ENCODE peak calls at places on chromosome 9, in four cellular contexts. W is fibroblast of lung, O is Panc1, M is aorta. V is an unnamed sample.

GRCh38 chr9:35079041-35079425 is 709 bp downstream of the FANCG start:
- DNase-seq in O (no peak), M (no peak), W (no peak), V (no peak)

GRCh38 chr9:136947955-136948510 is 3.0 kb downstream of the C8G start:
- DNase-seq in W (peak), M (no peak), O (no peak), V (no peak)

GRCh38 chr9:136050706-136051567 is 44.2 kb downstream of the NACC2 start:
- DNase-seq in W (no peak), O (no peak), M (no peak), V (no peak)

GRCh38 chr9:83154821-83155220 is 91.9 kb upstream of the RASEF start:
- DNase-seq in M (no peak), W (no peak), O (no peak), V (no peak)

GRCh38 chr9:131625848-131626670 is 80.7 kb downstream of the PRRT1B start:
- DNase-seq in W (no peak), O (no peak), M (no peak), V (no peak)

GRCh38 chr9:136059851-136060670 is 35.0 kb downstream of the NACC2 start:
- DNase-seq in M (peak), W (peak), O (no peak), V (no peak)

GRCh38 chr9:133732351-133733073 is 5.6 kb downstream of the SARDH start:
- DNase-seq in O (no peak), W (no peak), M (peak), V (no peak)

GRCh38 chr9:129946596-129946995 is 96.4 kb downstream of the FNBP1 start:
- DNase-seq in O (no peak), W (no peak), M (no peak), V (no peak)

GRCh38 chr9:19232117-19232829 is 1.8 kb downstream of the DENND4C start:
- DNase-seq in W (peak), O (no peak), M (no peak), V (no peak)

GRCh38 chr9:15606667-15607472 is 54.0 kb downstream of the CCDC171 start:
- DNase-seq in M (no peak), O (no peak), W (peak), V (no peak)

GRCh38 chr9:91182429-91182828 is 179.3 kb downstream of the AUH start:
- DNase-seq in O (no peak), W (peak), M (no peak), V (no peak)

GRCh38 chr9:72960446-72960845 is 7.6 kb upstream of the ALDH1A1 start:
- DNase-seq in W (no peak), O (no peak), M (no peak), V (no peak)

GRCh38 chr9:131382850-131383729 is 10.8 kb upstream of the PRRC2B start:
- DNase-seq in O (no peak), W (peak), M (no peak), V (no peak)

GRCh38 chr9:27377147-27377807 is 80.3 kb upstream of the EQTN start:
- DNase-seq in M (no peak), O (no peak), W (no peak), V (no peak)

GRCh38 chr9:132146015-132146414 is 15.8 kb upstream of the NTNG2 start:
- DNase-seq in W (no peak), O (no peak), M (no peak), V (no peak)

DNA sequence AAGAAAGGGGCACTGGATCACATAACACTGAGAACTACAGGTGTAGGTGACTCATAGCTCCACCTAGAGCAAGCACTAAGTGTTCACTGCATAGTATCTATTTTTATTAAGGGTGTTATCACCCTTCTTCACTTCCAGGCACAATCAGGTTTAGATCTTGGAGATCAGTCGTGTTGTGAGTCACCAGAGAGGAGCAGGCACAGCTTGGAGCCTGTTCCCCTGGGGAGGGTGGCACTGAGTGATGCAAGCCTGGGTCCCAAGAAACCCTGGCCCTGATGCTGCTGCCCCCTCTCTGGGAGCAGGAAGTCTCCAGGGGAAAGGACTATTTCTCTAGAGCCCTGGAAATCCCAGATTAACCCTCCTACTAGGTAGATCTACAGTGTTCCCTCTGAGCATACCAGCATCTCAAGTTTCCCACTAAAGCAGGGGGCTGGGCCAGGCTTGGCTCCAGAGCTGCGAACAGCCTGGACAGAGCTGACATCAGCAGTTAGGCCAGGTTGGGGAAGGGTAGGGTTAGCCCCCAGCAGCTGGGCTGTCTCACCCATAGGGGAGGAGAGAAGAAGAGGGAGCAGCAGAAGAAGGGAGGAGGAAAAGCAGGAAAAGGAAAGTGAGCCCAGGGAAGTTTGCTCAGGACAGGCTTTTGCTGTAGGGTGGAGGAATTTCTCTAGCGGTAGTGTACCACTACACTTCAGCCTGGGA is 28.1 kb upstream of the SPINK4 start:
- DNase-seq in O (no peak), M (no peak), W (peak), V (no peak)
- H3K27ac ChIP-seq in O (no peak), M (no peak), W (no peak), V (no peak)

DNA sequence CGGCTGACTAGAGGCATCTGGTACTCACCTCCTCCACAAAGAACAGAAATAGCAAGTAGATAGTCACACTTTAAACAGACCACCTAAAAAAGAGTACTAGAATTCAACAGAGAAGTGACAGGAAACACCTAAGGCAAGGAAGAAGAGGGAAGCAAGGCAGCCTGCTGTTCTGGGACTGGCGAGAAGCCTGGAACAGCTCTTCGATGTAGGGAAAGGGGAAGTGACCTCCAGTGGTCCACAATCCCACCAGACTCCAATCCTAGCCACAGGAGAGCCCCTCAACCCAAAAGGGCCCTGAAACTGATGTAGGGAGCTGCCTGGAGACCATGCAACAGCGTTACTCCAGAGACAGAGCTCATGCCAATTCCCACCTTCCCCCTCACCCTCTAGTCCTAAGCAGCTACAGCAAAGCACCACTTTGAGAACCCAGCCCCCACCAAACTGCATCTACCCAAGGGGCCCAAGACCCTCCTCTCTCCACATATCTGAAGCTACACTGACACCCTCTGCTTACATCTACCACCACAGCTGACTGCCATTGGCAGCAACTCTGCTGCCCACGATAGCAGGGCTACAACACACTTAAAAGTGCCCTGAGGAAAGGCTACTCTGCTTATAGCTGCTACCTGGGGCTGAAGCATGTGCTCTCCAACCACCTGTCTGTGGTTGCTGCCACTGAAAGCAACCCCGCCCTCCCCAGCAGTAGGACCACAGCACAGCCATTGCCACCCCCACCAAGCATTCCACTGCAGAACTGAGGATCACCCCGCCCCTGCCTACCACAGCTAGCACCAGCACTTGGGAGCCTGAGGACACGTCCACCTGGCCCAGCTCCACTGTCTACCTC is 86.0 kb downstream of the LPAR1 start:
- DNase-seq in W (no peak), M (no peak), O (no peak), V (no peak)
- H3K27ac ChIP-seq in W (no peak), M (no peak), O (no peak), V (no peak)

DNA sequence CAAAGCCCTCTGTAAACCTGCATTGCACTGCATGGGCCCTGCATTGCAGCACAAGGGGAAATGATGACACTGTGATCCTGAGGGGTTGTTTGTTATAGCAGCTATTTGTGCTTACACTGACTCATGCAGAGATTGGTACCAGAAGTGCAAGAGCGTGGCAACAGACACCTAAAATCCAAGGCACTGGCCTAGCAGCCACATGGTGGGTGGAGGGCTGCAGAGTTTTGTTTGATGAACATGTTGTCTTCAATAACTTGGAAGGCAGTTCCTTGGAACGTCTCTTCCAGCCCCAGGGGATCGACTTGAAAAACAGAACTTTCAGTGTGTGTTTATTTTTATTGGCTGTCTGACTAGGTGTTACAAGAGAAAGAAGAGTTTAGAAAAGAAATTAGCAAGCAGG is 14.5 kb downstream of the FCN2 start:
- DNase-seq in M (peak), O (no peak), W (peak), V (no peak)
- H3K27ac ChIP-seq in M (no peak), O (peak), W (no peak), V (no peak)

GRCh38 chr9:4762889-4763521 is 22.0 kb upstream of the AK3 start:
- DNase-seq in O (no peak), W (no peak), M (peak), V (no peak)
- H3K27ac ChIP-seq in O (no peak), W (no peak), M (no peak), V (peak)

DNA sequence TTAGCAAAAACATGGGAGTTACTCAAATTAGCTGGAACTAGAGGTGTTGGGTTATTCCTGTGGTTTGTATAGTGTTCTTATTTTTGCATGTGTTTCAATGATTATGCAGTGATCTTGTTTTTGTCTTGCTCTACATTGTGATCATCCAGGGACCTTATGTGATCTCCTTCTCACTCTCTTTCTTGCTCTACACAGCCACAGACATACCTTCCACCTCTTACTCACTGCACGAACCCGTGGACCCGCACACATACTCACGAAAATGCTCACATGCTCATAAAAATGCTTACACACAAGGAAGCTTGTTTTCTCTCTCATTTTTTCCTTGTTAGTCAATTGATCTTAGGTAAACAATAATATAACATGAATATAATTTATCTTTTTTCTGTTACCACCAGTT is 187.1 kb downstream of the KDM4C start:
- DNase-seq in W (no peak), M (no peak), O (no peak), V (no peak)
- H3K27ac ChIP-seq in W (peak), M (no peak), O (no peak), V (no peak)

GRCh38 chr9:69970001-69970531 is 73.6 kb upstream of the MAMDC2 start:
- DNase-seq in W (no peak), M (no peak), O (no peak), V (no peak)

GRCh38 chr9:69975681-69976080 is 68.0 kb upstream of the MAMDC2 start:
- DNase-seq in O (no peak), M (no peak), W (no peak), V (no peak)

GRCh38 chr9:69976165-69976564 is 67.5 kb upstream of the MAMDC2 start:
- DNase-seq in W (peak), O (no peak), M (no peak), V (no peak)

DNA sequence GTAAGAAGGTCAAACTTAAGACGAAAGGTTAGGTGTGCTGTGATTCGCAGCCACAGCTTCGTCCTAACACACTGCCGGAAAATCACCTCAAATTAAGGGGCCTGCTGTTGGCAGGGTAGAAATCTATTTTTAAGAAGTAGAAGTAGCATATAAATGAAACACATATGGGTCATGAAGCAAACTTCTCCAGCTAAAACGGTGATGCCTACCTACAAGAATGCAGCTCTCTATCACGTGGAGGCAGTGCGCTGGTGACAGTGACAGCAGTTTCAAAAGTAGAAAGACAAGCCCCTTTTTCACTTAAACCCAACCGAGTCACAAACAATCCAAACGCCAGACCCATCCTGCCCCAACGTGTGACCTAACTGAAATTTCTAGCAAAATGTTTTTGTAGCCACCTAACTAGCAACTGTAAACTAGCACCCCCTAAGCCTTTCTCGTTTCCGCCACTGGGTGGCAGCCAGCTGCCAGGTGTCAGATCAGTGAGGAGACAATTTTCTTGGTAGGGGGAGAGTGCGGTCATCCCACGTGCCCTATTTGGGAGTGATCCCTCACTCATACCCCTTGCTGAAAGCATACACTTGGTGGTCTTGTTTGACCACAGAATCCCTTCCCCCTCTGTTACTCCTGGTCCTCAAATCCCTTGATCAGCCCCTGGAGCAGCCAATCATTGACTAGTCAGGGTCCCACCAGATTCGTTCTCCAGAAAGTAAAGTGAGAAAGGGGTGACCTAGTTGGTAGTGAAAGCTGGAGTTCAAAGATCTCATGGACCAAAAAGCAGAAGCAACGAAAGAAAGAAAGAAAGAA is 71.8 kb upstream of the MAMDC2 start:
- DNase-seq in O (peak), M (peak), W (peak), V (no peak)
- H3K27ac ChIP-seq in O (no peak), M (no peak), W (no peak), V (no peak)

DNA sequence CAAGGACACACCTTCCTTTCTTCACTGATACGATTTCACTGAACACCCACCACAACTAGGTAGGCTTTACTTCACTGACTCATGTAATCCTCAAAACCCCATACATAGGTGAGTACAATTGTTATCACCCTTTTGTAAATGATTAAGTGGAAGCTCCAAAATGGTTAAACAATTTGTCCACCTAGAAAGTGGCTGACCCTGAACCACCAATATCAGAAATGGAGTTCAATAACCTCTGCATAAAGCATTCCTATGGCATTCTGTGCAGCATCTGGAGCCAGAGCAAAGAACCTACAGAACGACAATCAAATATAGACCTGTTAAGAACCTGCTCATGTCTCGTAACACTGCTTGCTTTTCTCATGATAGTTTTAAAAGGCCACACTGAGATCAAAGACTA is 50.7 kb upstream of the NR5A1 start:
- DNase-seq in M (no peak), W (no peak), O (no peak), V (no peak)
- H3K27ac ChIP-seq in M (no peak), W (no peak), O (no peak), V (no peak)

DNA sequence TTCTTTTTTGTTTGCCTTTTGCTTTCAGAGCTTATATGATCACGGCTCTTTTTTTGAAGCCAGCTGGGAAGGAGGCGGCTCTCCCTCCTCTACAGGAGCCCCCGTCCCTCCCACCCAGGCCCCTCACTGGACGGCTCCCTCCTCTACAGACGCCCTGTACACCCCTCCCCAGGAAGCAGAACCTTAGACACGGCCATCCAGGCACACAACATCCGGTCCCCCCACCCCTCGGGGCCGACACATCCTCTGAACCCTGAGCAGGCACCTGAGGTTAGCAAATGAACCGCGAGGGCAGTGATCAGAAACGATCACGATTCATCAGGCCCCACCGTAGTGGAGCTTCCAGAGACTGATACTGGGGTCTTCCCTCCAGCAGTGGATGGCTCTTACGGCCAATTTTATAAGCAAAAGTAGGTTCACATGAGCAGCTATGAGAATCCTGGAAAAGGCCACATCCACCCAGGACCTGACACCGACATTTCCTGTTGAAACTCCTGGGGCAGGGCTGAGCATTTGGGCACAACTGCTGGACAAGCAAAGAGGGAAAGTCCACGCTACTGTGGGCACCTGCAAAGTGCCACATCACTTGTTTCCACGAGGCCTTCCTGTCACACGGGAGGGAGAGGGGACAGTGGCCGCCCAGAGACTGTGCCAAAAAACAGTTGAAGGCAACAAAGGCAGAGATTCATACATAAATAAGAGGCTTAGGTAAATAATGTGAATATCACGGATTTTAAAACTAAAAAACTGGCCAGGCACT is 78.9 kb downstream of the SEMA4D start:
- DNase-seq in O (no peak), M (no peak), W (no peak), V (no peak)
- H3K27ac ChIP-seq in O (no peak), M (no peak), W (no peak), V (peak)